ENCODE peak calls at places on chromosomes 4 and X, in four cellular contexts. F is WTC11, D is K562, P is GM12878. Q is an unnamed sample.

GRCh38 chrX:110241816-110242215 is 76.1 kb downstream of the AMMECR1 start:
- DNase-seq in F (no peak), D (no peak), P (no peak), Q (no peak)

GRCh38 chr4:41933997-41934812 is 1.0 kb upstream of the TMEM33 start:
- DNase-seq in F (no peak), P (no peak), D (no peak), Q (peak)

GRCh38 chrX:145213504-145213903 is 33.8 kb upstream of the SPANXN1 start:
- DNase-seq in P (no peak), D (peak), F (no peak), Q (no peak)

GRCh38 chr4:166146806-166147540 is 273.9 kb downstream of the TLL1 start:
- DNase-seq in F (no peak), D (no peak), P (no peak), Q (no peak)

GRCh38 chrX:37755073-37755472 is 24.8 kb upstream of the CYBB start:
- DNase-seq in F (no peak), P (peak), D (no peak), Q (no peak)

GRCh38 chr4:40056722-40057539 is at the start of gene N4BP2:
- DNase-seq in P (peak), D (peak), F (peak), Q (peak)

GRCh38 chr4:172963498-172964294 is 204.9 kb upstream of the GALNT7 start:
- DNase-seq in P (no peak), F (no peak), D (no peak), Q (no peak)

GRCh38 chrX:40237745-40238178 is 140.0 kb upstream of the BCOR start:
- DNase-seq in D (no peak), F (no peak), P (no peak), Q (no peak)

GRCh38 chrX:48083212-48083611 is 11.8 kb upstream of the ZNF630 start:
- DNase-seq in D (peak), F (peak), P (no peak), Q (peak)

GRCh38 chr4:145179201-145179860 is 1.1 kb downstream of the OTUD4 start:
- DNase-seq in P (peak), D (peak), F (peak), Q (peak)

GRCh38 chrX:153744210-153745066 is 19.6 kb upstream of the PLXNB3 start:
- DNase-seq in D (no peak), P (no peak), F (peak), Q (no peak)

GRCh38 chrX:44093431-44093830 is 120.2 kb upstream of the NDP start:
- DNase-seq in D (no peak), P (no peak), F (no peak), Q (no peak)

GRCh38 chrX:85111347-85111746 is 107.7 kb downstream of the APOOL start:
- DNase-seq in D (peak), P (no peak), F (no peak), Q (no peak)

GRCh38 chrX:68146054-68146453 is 287.2 kb downstream of the OPHN1 start:
- DNase-seq in F (no peak), P (no peak), D (no peak), Q (peak)

GRCh38 chrX:147351644-147352043 is 537.1 kb upstream of the CXorf51A start:
- DNase-seq in F (no peak), D (no peak), P (no peak), Q (no peak)

GRCh38 chr4:5858020-5858769 is 34.7 kb downstream of the CRMP1 start:
- DNase-seq in D (no peak), P (no peak), F (no peak), Q (no peak)

GRCh38 chr4:99447079-99447478 is 11.9 kb upstream of the ADH7 start:
- DNase-seq in F (no peak), D (no peak), P (peak), Q (no peak)

GRCh38 chrX:119266364-119266995 is 30.4 kb downstream of the PGRMC1 start:
- DNase-seq in F (peak), D (peak), P (no peak), Q (peak)

GRCh38 chrX:44935640-44936039 is 62.7 kb downstream of the KDM6A start:
- DNase-seq in D (no peak), P (no peak), F (no peak), Q (no peak)

GRCh38 chr4:80266267-80266901 is at the start of gene FGF5:
- DNase-seq in P (no peak), F (peak), D (peak), Q (no peak)

GRCh38 chrX:105191878-105192277 is 28.6 kb downstream of the TEX13A start:
- DNase-seq in F (peak), D (no peak), P (no peak), Q (no peak)

GRCh38 chr4:54499308-54500074 is 158.3 kb upstream of the KIT start:
- DNase-seq in D (no peak), P (no peak), F (no peak), Q (no peak)

GRCh38 chr4:185257694-185258093 is 48.3 kb downstream of the SNX25 start:
- DNase-seq in F (no peak), P (no peak), D (no peak), Q (no peak)

GRCh38 chr4:104500452-104500851 is 5.8 kb upstream of the CXXC4 start:
- DNase-seq in F (no peak), P (no peak), D (no peak), Q (no peak)

GRCh38 chrX:33324099-33324498 is 112.8 kb upstream of the DMD start:
- DNase-seq in D (peak), P (no peak), F (no peak), Q (no peak)

GRCh38 chr4:111652206-111652605 is 493.0 kb upstream of the FAM241A start:
- DNase-seq in D (no peak), P (no peak), F (no peak), Q (no peak)

GRCh38 chrX:8364369-8365141 is 100.1 kb upstream of the VCX3B start:
- DNase-seq in F (peak), D (no peak), P (no peak), Q (peak)

GRCh38 chrX:18543738-18544137 is 118.3 kb downstream of the CDKL5 start:
- DNase-seq in P (no peak), D (no peak), F (no peak), Q (no peak)

GRCh38 chrX:154531626-154532025 is 15.0 kb downstream of the G6PD start:
- DNase-seq in D (no peak), F (no peak), P (no peak), Q (no peak)

GRCh38 chr4:19756661-19757060 is 495.0 kb upstream of the SLIT2 start:
- DNase-seq in F (no peak), D (no peak), P (no peak), Q (no peak)

DNA sequence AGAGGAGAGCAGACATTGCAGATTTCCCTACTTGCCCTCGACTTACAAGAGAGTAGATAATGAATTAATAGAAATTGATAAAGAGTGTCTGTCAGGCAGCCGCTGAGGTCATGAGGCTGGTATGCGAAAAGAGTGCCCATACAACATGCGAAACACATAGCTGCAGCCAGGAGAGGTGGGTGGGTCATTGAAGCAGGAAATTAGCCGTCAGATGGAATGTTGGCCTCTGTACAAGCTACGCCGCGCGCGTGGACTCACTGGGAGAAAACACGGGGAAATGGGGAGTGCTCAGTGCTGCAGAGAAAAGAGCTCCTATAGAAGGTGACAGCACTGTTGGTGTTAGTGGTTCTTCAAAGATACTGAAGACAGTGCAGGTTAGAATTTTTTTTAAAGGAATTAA is 125.1 kb downstream of the RAPGEF2 start:
- DNase-seq in D (no peak), P (no peak), F (peak), Q (peak)
- TF ChIP-seq ATF3 in D (no peak), P (no peak), F (no peak), Q (no peak)

GRCh38 chr4:8727546-8728510 is 135.3 kb downstream of the CPZ start:
- DNase-seq in F (no peak), D (no peak), P (no peak), Q (no peak)
- TF ChIP-seq ETV6 in F (no peak), D (no peak), P (no peak), Q (no peak)

GRCh38 chr4:32858971-32859370 is 2138.8 kb downstream of the PCDH7 start:
- DNase-seq in D (no peak), F (no peak), P (no peak), Q (no peak)
- TF ChIP-seq ATF3 in D (no peak), F (no peak), P (no peak), Q (no peak)

DNA sequence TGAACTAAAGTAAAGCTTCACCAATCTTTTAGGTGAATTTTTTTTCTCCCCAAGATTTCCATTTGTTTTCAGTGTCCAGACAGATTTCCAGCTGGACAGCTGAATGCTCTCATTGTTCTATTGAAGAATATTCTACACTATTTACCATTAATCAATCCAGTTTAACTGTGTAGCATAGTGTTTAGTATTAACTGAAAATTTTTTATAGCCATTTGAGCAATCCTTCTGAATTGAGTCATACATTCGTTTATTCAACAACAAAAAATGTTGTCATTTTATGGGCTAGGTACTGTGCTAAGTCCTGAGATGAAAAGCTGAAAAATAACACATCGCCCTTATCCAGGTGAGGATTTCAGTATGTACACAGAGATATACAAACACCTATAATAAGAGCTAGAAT is 223.3 kb downstream of the COL25A1 start:
- DNase-seq in F (no peak), P (no peak), D (no peak), Q (no peak)
- TF ChIP-seq ETV6 in F (no peak), P (no peak), D (no peak), Q (no peak)

GRCh38 chr4:985123-985830 is 1.6 kb upstream of the IDUA start:
- DNase-seq in D (peak), F (peak), P (no peak), Q (peak)

GRCh38 chr4:978957-979701 is 5.8 kb upstream of the DGKQ start:
- DNase-seq in D (no peak), P (no peak), F (no peak), Q (peak)

GRCh38 chr4:984336-985054 is 2.3 kb upstream of the IDUA start:
- DNase-seq in D (no peak), P (no peak), F (no peak), Q (no peak)

GRCh38 chr4:982814-983213 is 4.0 kb upstream of the IDUA start:
- DNase-seq in D (no peak), P (no peak), F (no peak), Q (no peak)

DNA sequence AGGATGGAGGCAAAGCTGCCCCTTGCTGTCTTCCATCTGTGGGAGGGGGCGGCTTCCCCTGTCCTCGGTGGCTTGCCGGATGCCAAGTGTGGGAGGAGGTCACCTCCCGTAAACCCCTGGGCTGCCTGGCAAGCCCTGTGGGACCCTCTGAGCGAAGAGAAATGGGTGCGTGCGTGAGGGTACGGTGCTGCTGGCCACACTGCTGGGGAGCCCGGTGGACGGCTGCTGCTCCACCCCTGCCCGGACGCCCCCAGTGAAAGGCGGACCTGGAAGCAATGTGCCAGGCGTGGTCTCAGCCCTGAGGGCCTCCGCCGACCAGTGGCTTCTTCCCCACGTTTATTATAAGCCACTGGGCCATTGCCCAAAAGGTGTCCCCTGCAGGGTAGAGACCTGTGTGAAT is 4.6 kb upstream of the IDUA start:
- DNase-seq in F (no peak), P (no peak), D (no peak), Q (no peak)
- TF ChIP-seq ATF3 in F (no peak), P (no peak), D (no peak), Q (no peak)

GRCh38 chr4:35939746-35940145 is 304.6 kb downstream of the ARAP2 start:
- DNase-seq in P (no peak), D (no peak), F (no peak), Q (no peak)

DNA sequence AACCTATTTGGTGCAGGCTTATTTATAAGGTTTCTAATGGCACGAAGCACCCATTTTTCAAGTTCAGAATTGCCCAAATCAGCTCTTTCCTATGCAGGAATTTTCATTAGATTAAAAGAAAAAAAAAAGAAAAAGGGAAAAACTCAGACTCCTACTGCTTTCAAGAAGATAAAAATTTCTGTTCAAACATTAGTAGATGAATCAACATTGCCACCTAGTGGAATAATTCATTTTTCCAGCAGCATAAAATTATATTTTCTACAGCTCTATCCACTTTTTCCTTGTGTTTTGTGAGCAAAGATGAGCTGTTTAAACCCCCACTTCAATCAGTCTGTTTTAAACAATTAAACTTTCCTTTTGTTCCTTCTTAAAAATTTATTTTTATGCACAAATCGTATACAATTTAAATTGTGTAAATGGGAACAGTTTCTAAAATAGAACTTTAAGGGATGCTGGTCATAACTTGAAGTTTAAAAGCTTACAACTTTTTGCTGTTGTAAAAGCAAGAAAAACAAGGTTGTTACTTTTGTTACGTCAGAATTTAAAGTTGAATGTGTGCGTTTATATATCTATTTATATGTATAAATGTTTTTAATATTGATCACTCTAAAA is 309.8 kb downstream of the ARAP2 start:
- DNase-seq in F (no peak), D (peak), P (peak), Q (peak)
- TF ChIP-seq ETV6 in F (no peak), D (no peak), P (no peak), Q (no peak)

GRCh38 chrX:46777971-46778810 is 19.3 kb upstream of the SLC9A7 start:
- DNase-seq in F (no peak), D (no peak), P (no peak), Q (peak)
- TF ChIP-seq ATF3 in F (no peak), D (no peak), P (no peak), Q (no peak)

DNA sequence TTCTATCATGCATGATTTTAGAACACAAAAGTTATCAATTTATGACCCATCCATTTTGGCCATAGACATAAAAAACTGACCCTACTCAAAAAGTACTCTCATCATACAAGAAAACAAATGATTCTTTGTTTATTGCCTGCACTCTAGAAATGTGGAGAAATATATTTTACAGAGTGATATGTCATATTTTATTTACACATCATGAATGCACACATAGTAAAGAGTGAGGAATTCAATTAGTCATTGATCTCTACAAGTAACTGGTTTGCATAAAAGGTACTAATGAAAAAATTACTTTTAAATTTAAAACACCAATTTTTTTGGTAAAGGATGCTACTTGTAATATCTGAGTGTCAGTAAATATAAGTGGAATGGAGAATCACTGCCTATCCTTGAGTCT is 242.5 kb upstream of the FAT4 start:
- DNase-seq in P (no peak), D (no peak), F (no peak), Q (no peak)
- TF ChIP-seq ETV6 in P (no peak), D (no peak), F (no peak), Q (no peak)

GRCh38 chrX:107775734-107776511 is at the start of gene TSC22D3:
- DNase-seq in D (peak), F (peak), P (no peak), Q (peak)
- TF ChIP-seq ATF3 in D (no peak), F (no peak), P (no peak), Q (no peak)

Q was measured in HepG2.